ENCODE peak calls at places on chromosomes 6 and 20, in five cellular contexts. I is HCT116, B is GM23248, A is MM.1S, M is GM12878. E is an unnamed sample.
A peak's percentile ranks its signal among the peaks of the same experiment; 100 is the strongest.

GRCh38 chr6:129644567-129645015 is 65.4 kb downstream of the ARHGAP18 start:
- DNase-seq in I (peak; percentile 75), B (peak; percentile 52), A (no peak), M (no peak), E (peak; percentile 53)

GRCh38 chr6:85449818-85450577 is at the start of gene NT5E:
- DNase-seq in I (no peak), B (peak; percentile 90), A (peak; percentile 86), M (no peak), E (peak; percentile 81)

GRCh38 chr20:8837396-8837795 is 231.5 kb upstream of the PLCB4 start:
- DNase-seq in I (no peak), B (peak; percentile 86), A (no peak), M (no peak), E (peak; percentile 93)

GRCh38 chr6:75376347-75377024 is 91.9 kb upstream of the TMEM30A start:
- DNase-seq in I (no peak), B (peak; percentile 5), A (no peak), M (no peak), E (peak; percentile 53)

GRCh38 chr20:47487175-47487917 is 14.3 kb upstream of the NCOA3 start:
- DNase-seq in I (no peak), B (no peak), A (peak; percentile 98), M (peak; percentile 99), E (peak; percentile 34)

GRCh38 chr6:37696220-37696840 is 1.4 kb downstream of the MDGA1 start:
- DNase-seq in I (no peak), B (peak; percentile 79), A (no peak), M (no peak), E (peak; percentile 42)

GRCh38 chr6:97282238-97282725 is 734 bp downstream of the MMS22L start:
- DNase-seq in I (no peak), B (peak; percentile 38), A (peak; percentile 10), M (no peak), E (peak; percentile 11)

GRCh38 chr6:13375360-13375878 is 47.1 kb upstream of the TBC1D7 start:
- DNase-seq in I (no peak), B (no peak), A (peak; percentile 58), M (peak; percentile 95), E (no peak)

GRCh38 chr20:4573564-4574355 is 147.9 kb upstream of the PRND start:
- DNase-seq in I (no peak), B (peak; percentile 92), A (no peak), M (no peak), E (peak; percentile 99)

GRCh38 chr6:150420926-150421325 is 52.1 kb downstream of the IYD start:
- DNase-seq in I (no peak), B (no peak), A (no peak), M (no peak), E (no peak)

GRCh38 chr6:150420428-150420827 is 51.6 kb downstream of the IYD start:
- DNase-seq in I (no peak), B (no peak), A (no peak), M (no peak), E (no peak)

GRCh38 chr6:150417247-150417646 is 48.4 kb downstream of the IYD start:
- DNase-seq in I (no peak), B (no peak), A (no peak), M (no peak), E (no peak)

GRCh38 chr6:150417899-150418824 is 49.4 kb downstream of the IYD start:
- DNase-seq in I (peak; percentile 88), B (peak; percentile 93), A (peak; percentile 67), M (peak; percentile 40), E (peak; percentile 93)

GRCh38 chr6:150418825-150419594 is 50.2 kb downstream of the IYD start:
- DNase-seq in I (peak; percentile 61), B (peak; percentile 81), A (peak; percentile 43), M (no peak), E (peak; percentile 65)
- H2AFZ ChIP-seq in I (peak overlapping the region; percentile 98), B (peak overlapping the region; percentile 87), A (no peak overlapping the region), M (peak overlapping the region; percentile 83), E (peak overlapping the region; percentile 74)

DNA sequence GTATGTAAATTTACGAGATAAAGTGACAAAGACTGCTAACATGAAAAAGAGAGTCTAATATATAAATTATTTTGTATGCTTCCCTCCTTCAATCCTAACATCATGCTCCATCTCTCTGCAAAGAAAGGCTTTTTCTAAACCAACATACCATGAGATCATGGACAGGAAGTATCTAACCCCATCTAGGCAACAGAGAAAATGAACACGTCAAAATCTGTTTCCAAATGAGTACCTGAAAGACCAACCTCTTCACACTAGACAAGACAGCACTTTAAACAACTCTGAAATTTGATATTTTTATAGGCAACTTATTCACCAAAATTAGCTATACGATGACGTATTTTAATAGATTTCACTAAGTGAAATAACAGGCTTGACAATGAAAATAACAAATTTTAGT is 54.6 kb downstream of the MAN1A1 start:
- DNase-seq in I (no peak), B (no peak), A (no peak), M (no peak), E (no peak)
- H3K4me2 ChIP-seq in I (no peak overlapping the region), B (no peak overlapping the region), A (no peak overlapping the region), M (no peak overlapping the region), E (no peak overlapping the region)

DNA sequence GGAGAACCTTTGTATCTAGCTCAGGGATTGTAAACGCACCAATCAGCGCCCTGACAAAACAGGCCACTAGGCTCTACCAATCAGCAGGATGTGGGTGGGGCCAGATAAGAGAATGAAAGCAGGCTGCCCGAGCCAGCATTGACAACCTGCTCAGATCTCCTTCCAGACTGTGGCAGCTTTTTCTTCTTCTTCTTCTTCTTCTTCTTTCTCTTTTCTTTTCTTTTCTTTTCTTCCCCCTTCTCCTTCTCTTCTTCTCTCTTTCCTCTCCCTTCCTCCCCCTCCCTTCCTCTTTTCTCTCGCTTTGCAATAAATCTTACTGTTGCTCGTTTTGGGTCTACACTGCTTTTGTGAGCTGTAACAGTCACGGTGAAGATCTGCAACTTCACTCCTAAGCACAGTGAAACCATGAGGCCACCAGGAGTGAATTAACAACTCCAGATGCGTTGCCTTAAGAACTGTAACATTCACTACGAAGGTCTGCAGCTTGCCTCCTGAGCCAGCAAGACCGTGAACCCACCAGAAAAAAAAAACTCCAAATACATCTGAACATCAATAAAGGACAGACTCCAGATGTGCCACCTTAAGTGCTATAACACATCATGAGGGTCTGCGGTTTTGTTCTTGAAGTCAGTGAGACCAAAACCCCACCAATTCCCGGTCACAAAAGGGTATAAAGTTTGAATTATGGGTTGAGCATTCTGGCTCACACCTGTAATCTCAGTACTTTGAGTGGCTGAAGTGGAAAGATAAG is 19.6 kb upstream of the SERPINB1 start:
- DNase-seq in I (no peak), B (no peak), A (no peak), M (no peak), E (no peak)
- H3K27ac ChIP-seq in I (peak overlapping the region; percentile 14), B (no peak overlapping the region), A (peak overlapping the region; percentile 44), M (peak overlapping the region; percentile 86), E (no peak overlapping the region)

GRCh38 chr20:63846938-63847373 is 14.3 kb upstream of the ABHD16B start:
- DNase-seq in I (no peak), B (no peak), A (no peak), M (no peak), E (no peak)
- H2AFZ ChIP-seq in I (peak overlapping the region; percentile 92), B (no peak overlapping the region), A (no peak overlapping the region), M (no peak overlapping the region), E (no peak overlapping the region)

GRCh38 chr20:40547492-40548129 is 141.4 kb downstream of the MAFB start:
- DNase-seq in I (no peak), B (no peak), A (no peak), M (no peak), E (no peak)

GRCh38 chr20:40545478-40545877 is 143.6 kb downstream of the MAFB start:
- DNase-seq in I (no peak), B (no peak), A (no peak), M (no peak), E (no peak)

GRCh38 chr20:40551125-40551530 is 137.9 kb downstream of the MAFB start:
- DNase-seq in I (no peak), B (no peak), A (no peak), M (no peak), E (no peak)
- H3K4me2 ChIP-seq in I (no peak overlapping the region), B (no peak overlapping the region), A (no peak overlapping the region), M (no peak overlapping the region), E (no peak overlapping the region)

GRCh38 chr20:19992996-19993908 is 23.9 kb upstream of the NAA20 start:
- DNase-seq in I (peak; percentile 67), B (peak; percentile 90), A (no peak), M (no peak), E (peak; percentile 78)
- H3K27ac ChIP-seq in I (peak overlapping the region; percentile 94), B (peak overlapping the region; percentile 87), A (no peak overlapping the region), M (no peak overlapping the region), E (peak overlapping the region; percentile 93)

DNA sequence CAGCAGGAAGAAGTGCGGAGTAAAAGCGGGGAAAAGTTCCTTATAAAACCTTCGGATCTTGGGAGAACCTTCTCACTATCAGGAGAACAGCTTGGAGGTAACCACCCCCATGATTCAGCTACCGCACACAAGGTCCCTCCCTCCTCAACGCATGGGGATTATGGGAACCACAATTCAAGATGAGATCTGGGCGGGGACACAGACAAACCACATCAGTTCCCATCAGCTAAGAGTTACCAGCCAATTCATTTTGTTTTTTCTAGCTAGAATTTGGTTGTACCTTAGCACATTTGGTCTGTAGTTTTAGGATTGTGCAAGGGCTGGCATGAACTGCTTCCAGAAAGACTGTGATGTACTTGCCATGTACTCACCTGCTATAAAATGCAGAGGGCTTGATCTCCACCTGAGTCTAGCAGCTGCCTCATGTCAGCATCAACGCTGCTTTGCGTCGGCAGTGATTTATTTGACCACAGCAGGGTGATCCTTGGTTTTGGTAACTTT is 94.7 kb upstream of the SLC2A12 start:
- DNase-seq in I (no peak), B (no peak), A (no peak), M (no peak), E (no peak)
- H2AFZ ChIP-seq in I (no peak overlapping the region), B (no peak overlapping the region), A (no peak overlapping the region), M (no peak overlapping the region), E (no peak overlapping the region)

DNA sequence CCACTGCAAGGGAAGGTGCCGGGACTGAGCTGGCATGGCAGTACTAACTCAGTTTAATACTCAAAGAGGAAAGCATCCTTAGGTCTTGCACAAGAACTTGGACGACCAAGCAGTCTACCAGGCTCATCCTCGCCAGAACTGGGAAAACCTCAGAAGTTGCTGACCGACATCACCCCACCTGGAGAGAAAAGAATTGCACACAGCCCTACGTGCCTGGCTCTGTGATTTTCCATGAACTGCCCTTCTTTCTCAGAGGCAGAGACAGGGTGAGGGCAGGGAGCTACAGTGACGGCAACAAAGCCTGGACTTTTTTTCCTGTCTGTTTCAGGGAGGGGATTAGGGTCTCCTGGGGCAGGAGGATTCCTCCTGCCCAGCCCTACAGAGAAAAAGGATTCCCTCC is 8.0 kb downstream of the JAG1 start:
- DNase-seq in I (no peak), B (no peak), A (no peak), M (no peak), E (no peak)
- H3K4me2 ChIP-seq in I (no peak overlapping the region), B (no peak overlapping the region), A (no peak overlapping the region), M (no peak overlapping the region), E (no peak overlapping the region)

DNA sequence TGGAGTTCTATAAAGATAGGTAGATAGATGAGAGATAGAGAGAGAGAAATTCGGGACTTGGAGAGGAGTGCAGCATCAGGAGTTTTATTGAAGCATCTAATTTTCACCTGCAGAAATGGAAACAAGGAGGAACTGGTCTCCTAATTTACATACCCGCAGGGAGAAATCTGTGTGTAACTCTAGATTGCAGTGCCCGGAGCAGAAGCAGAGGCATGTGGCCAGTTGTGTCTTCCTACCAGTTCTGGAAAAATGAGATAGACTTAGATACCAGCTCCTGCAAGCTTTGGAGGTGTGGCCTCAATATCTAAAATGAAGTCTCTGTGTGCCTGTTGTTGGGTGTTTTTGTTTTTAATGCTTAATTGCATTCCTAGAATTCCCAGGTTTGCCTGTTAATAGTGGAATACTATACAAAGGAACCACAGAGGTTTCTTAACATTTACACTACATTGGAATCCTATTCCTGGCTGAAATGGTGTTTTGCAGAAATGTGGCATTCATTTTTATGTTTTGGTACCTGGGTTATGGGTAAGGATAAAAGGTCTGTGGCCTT is 57.4 kb downstream of the DTD1 start:
- DNase-seq in I (no peak), B (no peak), A (no peak), M (no peak), E (no peak)
- H3K27ac ChIP-seq in I (no peak overlapping the region), B (no peak overlapping the region), A (no peak overlapping the region), M (no peak overlapping the region), E (no peak overlapping the region)